ENCODE peak calls at places on chromosome 10, in ten cellular contexts. Y is cardiac fibroblast, B is choroid plexus epithelial cell, O is A549, J is lower lobe of right lung, W is progenitor cell of endocrine pancreas, F is cardiac muscle cell, U is MCF 10A, E is heart right ventricle, R is K562. K is an unnamed sample.

GRCh38 chr10:55500931-55501559 is 700.0 kb upstream of the PCDH15 start:
- DNase-seq in W (no peak), J (no peak), Y (peak; percentile 12), O (peak; percentile 37), F (peak; percentile 59), U (peak; percentile 53), E (no peak), R (no peak), B (peak; percentile 18), K (peak; percentile 2)

GRCh38 chr10:113056468-113057021 is 106.5 kb downstream of the TCF7L2 start:
- DNase-seq in B (peak; percentile 64), E (no peak), Y (peak; percentile 74), R (no peak), J (no peak), W (no peak), O (no peak), U (peak; percentile 87), F (no peak), K (no peak)

GRCh38 chr10:118483496-118483895 is 112.0 kb downstream of the PRLHR start:
- DNase-seq in F (no peak), B (no peak), Y (no peak), E (no peak), J (no peak), R (peak; percentile 29), O (peak; percentile 10), U (no peak), W (no peak), K (no peak)

GRCh38 chr10:59677253-59677831 is 32.3 kb downstream of the SLC16A9 start:
- DNase-seq in O (no peak), F (no peak), W (no peak), Y (no peak), B (no peak), U (no peak), E (no peak), J (no peak), R (no peak), K (no peak)

GRCh38 chr10:46538723-46539426 is 17.6 kb downstream of the GPRIN2 start:
- DNase-seq in F (no peak), U (no peak), E (no peak), O (no peak), B (peak; percentile 45), Y (no peak), W (no peak), R (no peak), J (no peak), K (no peak)

GRCh38 chr10:61750943-61751471 is 88.3 kb downstream of the CABCOCO1 start:
- DNase-seq in F (peak; percentile 54), Y (peak; percentile 82), B (peak; percentile 90), U (peak; percentile 68), J (peak; percentile 75), R (peak; percentile 86), O (peak; percentile 59), E (peak; percentile 53), W (peak; percentile 30), K (peak; percentile 57)

GRCh38 chr10:24951201-24952145 is 933 bp downstream of the PRTFDC1 start:
- DNase-seq in O (peak; percentile 46), B (peak; percentile 59), J (peak; percentile 46), U (no peak), R (no peak), Y (peak; percentile 26), E (no peak), F (peak; percentile 38), W (no peak), K (no peak)

GRCh38 chr10:119542990-119543813 is 683 bp upstream of the RGS10 start:
- DNase-seq in R (peak; percentile 72), Y (peak; percentile 62), W (peak; percentile 39), F (peak; percentile 64), E (peak; percentile 58), O (peak; percentile 69), B (peak; percentile 46), J (peak; percentile 70), U (peak; percentile 51), K (peak; percentile 82)

GRCh38 chr10:64209574-64209973 is 688.4 kb downstream of the REEP3 start:
- DNase-seq in E (no peak), B (peak; percentile 1), U (peak; percentile 36), R (no peak), Y (peak; percentile 57), W (no peak), O (no peak), F (no peak), J (no peak), K (no peak)

GRCh38 chr10:15857001-15857608 is 3.2 kb downstream of the MINDY3 start:
- DNase-seq in Y (no peak), O (no peak), W (no peak), F (no peak), R (no peak), J (no peak), U (no peak), B (no peak), E (no peak), K (no peak)

GRCh38 chr10:11573497-11573896 is 38.0 kb downstream of the USP6NL start:
- DNase-seq in J (no peak), E (no peak), F (peak; percentile 11), O (no peak), B (peak; percentile 55), R (no peak), U (no peak), Y (peak; percentile 67), W (no peak), K (no peak)

GRCh38 chr10:71816931-71817631 is 34.0 kb downstream of the PSAP start:
- DNase-seq in F (no peak), Y (no peak), B (no peak), O (no peak), E (no peak), W (no peak), R (no peak), U (no peak), J (no peak), K (no peak)

GRCh38 chr10:71817831-71818268 is 33.2 kb downstream of the PSAP start:
- DNase-seq in J (peak; percentile 75), O (no peak), E (peak; percentile 73), W (no peak), U (no peak), B (no peak), Y (no peak), R (no peak), F (no peak), K (no peak)

GRCh38 chr10:71815515-71816130 is 35.4 kb downstream of the PSAP start:
- DNase-seq in O (no peak), J (no peak), Y (no peak), R (no peak), F (no peak), W (no peak), U (no peak), B (no peak), E (no peak), K (no peak)

GRCh38 chr10:71814923-71815411 is 36.1 kb downstream of the PSAP start:
- DNase-seq in R (no peak), Y (no peak), E (no peak), U (no peak), B (no peak), J (no peak), F (no peak), W (no peak), O (no peak), K (no peak)

GRCh38 chr10:71816421-71816851 is 34.6 kb downstream of the PSAP start:
- DNase-seq in U (no peak), J (no peak), E (no peak), O (no peak), R (no peak), F (no peak), W (no peak), Y (no peak), B (no peak), K (no peak)
- TF ChIP-seq CTCF in U (no peak), J (no peak), E (no peak), O (no peak), R (no peak), F (no peak), W (no peak), Y (no peak), B (no peak), K (no peak)

GRCh38 chr10:122010405-122011050 is 21.6 kb downstream of the TACC2 start:
- DNase-seq in O (no peak), E (no peak), U (no peak), J (no peak), Y (peak; percentile 5), B (no peak), R (no peak), F (no peak), W (no peak), K (no peak)
- TF ChIP-seq CTCF in O (no peak), E (no peak), U (no peak), J (no peak), Y (no peak), B (no peak), R (no peak), F (no peak), W (no peak), K (no peak)

GRCh38 chr10:48779546-48780152 is 95.0 kb downstream of the WDFY4 start:
- DNase-seq in U (no peak), Y (no peak), J (no peak), O (no peak), E (no peak), B (no peak), W (no peak), R (no peak), F (no peak), K (no peak)
- TF ChIP-seq CTCF in U (no peak), Y (no peak), J (no peak), O (no peak), E (no peak), B (no peak), W (no peak), R (no peak), F (no peak), K (no peak)

DNA sequence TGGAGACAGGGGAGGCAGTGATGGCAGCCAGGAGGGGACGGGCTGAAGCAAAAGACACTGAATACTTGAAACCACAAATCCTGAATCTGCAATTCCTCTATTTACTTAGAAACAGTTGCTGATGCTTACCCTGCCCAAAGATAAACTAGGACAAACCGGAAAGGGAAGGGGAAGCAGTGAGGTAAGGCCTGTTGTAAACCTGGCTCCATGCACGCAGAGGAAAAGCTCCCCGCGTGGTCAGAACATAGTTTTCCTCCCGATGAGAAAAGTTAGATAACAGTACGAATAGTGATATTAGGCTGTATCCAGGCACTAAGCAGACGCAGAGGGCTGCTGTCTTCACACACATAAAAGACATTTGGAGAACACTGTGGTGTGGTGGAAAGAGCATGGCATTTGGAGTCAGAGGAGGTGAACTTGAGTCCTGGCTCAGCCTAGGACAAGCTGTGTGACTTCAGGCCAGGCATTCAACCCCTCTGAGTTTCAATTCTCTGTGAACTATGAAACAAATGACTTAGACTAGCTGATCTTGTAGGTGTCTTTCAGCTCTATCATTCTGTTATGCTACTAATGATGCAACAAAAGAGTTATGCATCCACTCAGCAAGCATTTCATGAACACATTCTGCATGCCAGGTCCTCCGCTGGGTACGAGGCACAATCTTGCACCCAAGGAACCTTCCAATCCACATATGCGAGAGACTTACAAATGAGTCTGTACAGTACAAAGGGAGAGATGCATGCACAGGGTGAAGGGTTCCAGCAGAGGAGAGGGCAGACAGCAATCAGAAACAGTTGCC is 80.9 kb downstream of the SORBS1 start:
- DNase-seq in Y (peak; percentile 22), E (no peak), R (no peak), J (no peak), U (no peak), W (no peak), F (no peak), O (no peak), B (no peak), K (no peak)
- TF ChIP-seq CTCF in Y (peak; percentile 5), E (no peak), R (peak; percentile 57), J (no peak), U (no peak), W (no peak), F (peak; percentile 21), O (no peak), B (peak; percentile 4), K (no peak)

K was measured in GM20000.